ENCODE peak calls at places on chromosomes 1 and 21, in nine cellular contexts. E is Peyer's patch, L is cardiac fibroblast, T is Panc1, R is transverse colon, Z is GM23338, W is BJ, Q is heart left ventricle, V is esophagus muscularis mucosa. A is an unnamed sample.

GRCh38 chr1:222288056-222288455 is 259.8 kb downstream of the HHIPL2 start:
- DNase-seq in V (no peak), E (no peak), T (no peak), L (peak), W (peak), R (no peak), Z (no peak), Q (no peak), A (no peak)

GRCh38 chr21:39114871-39115658 is 68.2 kb downstream of the PSMG1 start:
- DNase-seq in V (no peak), W (no peak), R (no peak), T (no peak), L (peak), Z (no peak), E (no peak), Q (no peak), A (no peak)

GRCh38 chr1:111990878-111991760 is 1.7 kb upstream of the KCND3 start:
- DNase-seq in Z (peak), Q (peak), V (no peak), W (no peak), E (peak), T (no peak), R (peak), L (peak), A (no peak)

GRCh38 chr1:160429702-160430535 is 29.6 kb downstream of the VANGL2 start:
- DNase-seq in W (no peak), Q (no peak), T (no peak), Z (no peak), E (no peak), V (no peak), L (no peak), R (no peak), A (no peak)

GRCh38 chr1:90761781-90762589 is 44.9 kb upstream of the BARHL2 start:
- DNase-seq in Z (peak), T (no peak), L (no peak), E (no peak), W (no peak), Q (no peak), V (no peak), R (no peak), A (no peak)

GRCh38 chr1:209323743-209324142 is 259.8 kb upstream of the CAMK1G start:
- DNase-seq in Q (no peak), Z (no peak), L (peak), V (no peak), W (no peak), E (no peak), R (no peak), T (no peak), A (peak)

GRCh38 chr21:26982767-26983166 is 15.9 kb upstream of the ADAMTS5 start:
- DNase-seq in R (no peak), V (no peak), E (no peak), L (peak), Z (peak), T (no peak), W (no peak), Q (no peak), A (peak)

GRCh38 chr1:79808816-79809475 is 802.4 kb upstream of the ADGRL4 start:
- DNase-seq in L (no peak), W (no peak), Q (no peak), E (no peak), R (no peak), V (no peak), Z (no peak), T (no peak), A (no peak)

GRCh38 chr1:238329671-238330070 is 438.9 kb upstream of the ZP4 start:
- DNase-seq in R (no peak), T (no peak), Q (no peak), E (no peak), Z (no peak), L (no peak), V (no peak), W (no peak), A (peak)

GRCh38 chr1:25615563-25616079 is 970 bp upstream of the MAN1C1 start:
- DNase-seq in V (no peak), Q (no peak), Z (no peak), T (no peak), W (no peak), R (no peak), L (no peak), E (no peak), A (no peak)

GRCh38 chr1:26023826-26024225 is 2.3 kb downstream of the EXTL1 start:
- DNase-seq in R (no peak), W (no peak), E (no peak), Q (no peak), V (no peak), T (no peak), L (no peak), Z (no peak), A (no peak)

GRCh38 chr1:229690662-229691061 is 64.6 kb downstream of the URB2 start:
- DNase-seq in W (no peak), Z (no peak), Q (no peak), R (no peak), L (no peak), T (no peak), E (no peak), V (no peak), A (no peak)

GRCh38 chr21:15839601-15840000 is 109.8 kb downstream of the USP25 start:
- DNase-seq in W (no peak), Q (no peak), L (peak), V (no peak), E (no peak), R (no peak), Z (no peak), T (no peak), A (no peak)

GRCh38 chr1:190338829-190339228 is 138.8 kb downstream of the BRINP3 start:
- DNase-seq in T (no peak), E (no peak), V (no peak), L (no peak), Q (no peak), W (no peak), R (no peak), Z (no peak), A (no peak)

GRCh38 chr1:212178830-212179370 is 106.3 kb upstream of the PPP2R5A start:
- DNase-seq in L (no peak), V (no peak), Q (no peak), T (no peak), E (no peak), W (no peak), Z (no peak), R (no peak), A (no peak)

GRCh38 chr1:24949331-24949881 is 19.3 kb upstream of the RUNX3 start:
- DNase-seq in W (no peak), R (no peak), E (no peak), Q (no peak), T (no peak), L (peak), V (no peak), Z (no peak), A (no peak)

GRCh38 chr1:247646867-247647266 is 32.7 kb downstream of the OR13G1 start:
- DNase-seq in E (no peak), Q (no peak), T (no peak), L (no peak), V (no peak), Z (no peak), R (no peak), W (no peak), A (no peak)

GRCh38 chr1:247653040-247653439 is 26.5 kb downstream of the OR13G1 start:
- DNase-seq in T (no peak), V (no peak), R (no peak), W (no peak), E (no peak), L (no peak), Q (no peak), Z (no peak), A (no peak)

GRCh38 chr1:247642742-247643141 is 36.8 kb downstream of the OR13G1 start:
- DNase-seq in Z (no peak), R (no peak), Q (no peak), E (no peak), L (no peak), T (no peak), V (no peak), W (no peak), A (no peak)

DNA sequence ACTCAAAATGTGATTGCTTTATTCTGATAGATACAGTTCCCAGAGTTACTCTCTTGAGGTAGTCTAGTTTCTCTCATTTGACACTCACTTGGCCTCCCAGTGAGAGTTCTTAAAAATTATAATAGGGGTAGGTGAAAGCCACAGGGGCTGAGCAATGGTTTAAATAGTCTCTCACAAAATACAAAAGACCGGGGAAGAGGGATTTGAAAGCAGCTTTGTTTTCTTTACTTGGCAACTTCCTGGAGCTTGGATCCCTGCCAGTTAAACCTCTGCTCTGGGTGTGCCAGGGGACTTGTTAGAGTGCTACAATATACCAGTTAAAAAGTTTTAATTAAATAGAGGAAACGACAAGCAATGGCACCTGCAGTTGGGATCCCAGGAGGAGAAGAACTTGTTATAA is 31.7 kb downstream of the OR13G1 start:
- DNase-seq in Z (peak), Q (no peak), T (no peak), L (no peak), V (no peak), E (no peak), W (no peak), R (peak), A (no peak)
- H3K4me3 ChIP-seq in Z (peak), Q (no peak), T (no peak), L (no peak), V (no peak), E (no peak), W (no peak), R (no peak), A (no peak)

GRCh38 chr1:13498553-13498952 is 15.2 kb downstream of the LRRC38 start:
- DNase-seq in T (no peak), E (no peak), R (no peak), L (no peak), W (no peak), Z (peak), Q (no peak), V (no peak), A (no peak)
- TF ChIP-seq CTCF in T (no peak), E (no peak), R (no peak), L (no peak), W (no peak), Z (no peak), Q (no peak), V (no peak), A (no peak)

DNA sequence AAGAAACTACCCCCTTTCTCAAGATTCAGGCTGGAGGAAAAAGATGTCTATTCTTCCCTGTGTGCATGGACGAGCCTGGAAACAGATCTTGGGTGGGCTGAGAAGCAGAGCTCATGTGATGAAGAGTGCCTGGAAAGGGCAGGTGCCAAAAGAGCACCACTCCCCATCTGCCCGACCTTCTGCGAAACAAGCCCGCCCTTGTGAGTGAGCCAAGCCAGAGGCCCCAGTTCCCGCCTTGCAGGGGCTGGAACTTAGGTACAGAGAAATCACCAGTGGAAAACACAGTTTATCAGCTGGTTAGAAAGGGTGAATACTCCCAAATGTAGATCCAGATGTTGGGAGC is 26.7 kb upstream of the A3GALT2 start:
- DNase-seq in L (peak), Z (no peak), V (no peak), R (peak), T (no peak), Q (peak), E (no peak), W (no peak), A (no peak)
- H3K4me3 ChIP-seq in L (peak), Z (no peak), V (peak), R (peak), T (peak), Q (peak), E (peak), W (peak), A (peak)

DNA sequence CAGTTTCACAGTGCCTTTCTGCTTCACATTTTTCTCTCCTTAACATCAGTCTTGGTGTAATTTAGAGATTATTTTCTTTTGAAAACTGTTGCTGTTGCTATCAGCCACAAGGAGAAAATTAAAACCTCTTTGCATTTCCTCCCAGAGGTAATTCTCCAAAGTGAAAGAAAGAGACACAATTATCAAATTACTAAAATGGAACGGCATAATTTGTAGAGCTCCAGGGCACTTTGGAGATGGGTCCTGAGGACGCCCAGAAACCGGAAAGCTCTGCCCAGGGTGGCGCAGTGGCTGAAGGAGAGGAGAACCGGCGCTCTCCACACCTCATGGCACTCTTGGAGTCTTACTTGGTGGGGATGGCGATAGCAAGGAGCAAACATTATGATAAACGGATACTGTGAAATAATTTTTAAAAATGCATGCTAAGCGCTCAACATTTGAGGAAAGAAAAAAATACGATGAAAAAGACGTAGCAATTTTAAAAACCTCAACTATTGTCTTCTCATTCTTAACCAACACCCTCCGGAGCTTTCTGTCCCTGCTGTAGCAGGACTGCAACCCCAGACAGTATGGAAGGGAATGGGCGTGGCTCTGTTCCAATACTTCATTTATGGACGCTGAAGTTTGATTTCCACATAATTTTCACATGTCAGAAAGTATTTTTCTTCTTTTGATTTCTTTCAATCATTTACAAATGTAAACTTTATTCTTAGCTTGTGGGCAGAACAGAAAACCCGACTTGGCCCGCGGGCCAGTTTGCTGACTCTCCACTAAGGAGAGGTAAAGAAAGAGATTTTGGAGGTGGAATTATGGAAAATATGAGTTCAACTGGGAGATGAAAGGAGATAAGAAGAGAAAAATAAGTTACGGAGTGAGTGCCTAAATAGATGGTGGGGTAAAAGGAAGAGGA is 1.1 kb downstream of the S100A11 start:
- DNase-seq in V (no peak), W (no peak), L (peak), T (no peak), Z (peak), R (peak), Q (no peak), E (no peak), A (no peak)
- TF ChIP-seq CTCF in V (no peak), W (no peak), L (no peak), T (no peak), Z (no peak), R (no peak), Q (no peak), E (no peak), A (no peak)

GRCh38 chr1:228274452-228275153 is 66.8 kb downstream of the OBSCN start:
- DNase-seq in Q (no peak), E (no peak), Z (peak), R (no peak), L (no peak), W (no peak), V (no peak), T (no peak), A (no peak)
- H3K4me3 ChIP-seq in Q (no peak), E (peak), Z (peak), R (no peak), L (no peak), W (no peak), V (peak), T (no peak), A (no peak)

GRCh38 chr1:81799939-81800740 is 594 bp upstream of the ADGRL2 start:
- DNase-seq in E (peak), V (no peak), T (no peak), Q (peak), Z (peak), R (peak), W (no peak), L (peak), A (no peak)
- TF ChIP-seq CTCF in E (no peak), V (no peak), T (no peak), Q (no peak), Z (no peak), R (no peak), W (no peak), L (no peak), A (no peak)

DNA sequence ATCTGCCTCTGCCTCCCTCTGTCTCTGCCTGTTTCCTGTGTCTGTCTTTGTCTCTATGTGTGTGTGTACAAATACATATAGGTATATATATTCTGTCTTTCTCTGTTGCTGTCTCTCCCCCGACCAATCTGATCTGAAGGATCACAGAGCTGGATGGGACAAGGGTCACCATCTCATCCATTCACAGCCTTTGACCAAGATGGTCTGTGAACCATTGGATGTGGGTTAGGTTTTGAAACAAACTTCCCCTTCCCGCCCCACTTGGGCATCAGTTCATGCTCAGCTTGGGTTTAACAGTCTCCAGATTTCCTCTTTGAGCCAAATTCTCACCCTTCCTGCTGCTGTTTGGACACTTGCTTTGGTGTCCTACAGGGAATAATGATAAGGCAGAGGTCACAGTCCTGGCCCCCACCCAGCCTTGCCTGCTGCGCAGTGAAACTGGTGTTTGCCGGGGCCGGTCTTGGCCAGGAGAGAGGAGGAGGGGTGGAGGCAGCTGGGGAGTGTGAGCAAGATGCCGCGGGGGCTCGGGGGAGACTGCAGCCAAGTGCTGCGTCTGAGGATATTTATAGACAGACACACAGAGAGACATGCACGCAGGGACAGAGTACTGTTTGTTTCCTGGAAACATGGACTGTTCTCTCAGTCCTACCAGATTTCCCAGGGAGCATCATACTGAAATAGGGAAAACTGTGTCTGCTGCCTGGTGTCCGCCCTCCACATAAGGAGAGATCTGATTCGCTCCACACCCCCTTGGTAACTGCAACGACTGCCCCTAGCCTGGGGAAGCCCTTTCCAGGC is 27.0 kb upstream of the BTG2 start:
- DNase-seq in L (peak), Z (peak), V (peak), W (peak), R (peak), E (peak), Q (peak), T (no peak), A (no peak)
- H3K4me3 ChIP-seq in L (peak), Z (no peak), V (peak), W (peak), R (peak), E (no peak), Q (peak), T (no peak), A (no peak)

GRCh38 chr1:178282949-178283367 is 189.1 kb downstream of the RASAL2 start:
- DNase-seq in T (no peak), E (no peak), W (no peak), V (no peak), Z (peak), Q (no peak), R (no peak), L (peak), A (no peak)
- TF ChIP-seq CTCF in T (peak), E (peak), W (peak), V (peak), Z (peak), Q (peak), R (peak), L (peak), A (peak)

GRCh38 chr1:152745289-152745704 is 12.5 kb upstream of the KPRP start:
- DNase-seq in T (peak), E (no peak), Q (no peak), W (no peak), Z (no peak), V (no peak), R (no peak), L (no peak), A (no peak)
- H3K4me3 ChIP-seq in T (no peak), E (no peak), Q (no peak), W (no peak), Z (no peak), V (no peak), R (no peak), L (no peak), A (no peak)